ENCODE peak calls at places on chromosomes 7 and 10, in four cellular contexts. One of them, this sample, is unnamed.

GRCh38 chr7:50650057-50650664 is 85.0 kb upstream of the DDC start:
- DNase-seq in stimulated activated CD4-positive, alpha-beta T cell treated with anti-CD3 and anti-CD28 coated beads, Interleukin-12 subunit alpha, Interleukin-12 subunit beta, amount 100 ng/mL, for 4 hours: no peak
- DNase-seq in neural crest cell: no peak
- DNase-seq in epithelial cell of prostate: no peak
- DNase-seq in this sample: no peak

GRCh38 chr7:112802406-112802805 is 12.2 kb upstream of the TMEM168 start:
- DNase-seq in epithelial cell of prostate: no peak
- DNase-seq in stimulated activated CD4-positive, alpha-beta T cell treated with anti-CD3 and anti-CD28 coated beads, Interleukin-12 subunit alpha, Interleukin-12 subunit beta, amount 100 ng/mL, for 4 hours: no peak
- DNase-seq in neural crest cell: no peak
- DNase-seq in this sample: no peak

GRCh38 chr7:44313016-44313415 is 12.4 kb downstream of the CAMK2B start:
- DNase-seq in neural crest cell: peak; percentile 0
- DNase-seq in stimulated activated CD4-positive, alpha-beta T cell treated with anti-CD3 and anti-CD28 coated beads, Interleukin-12 subunit alpha, Interleukin-12 subunit beta, amount 100 ng/mL, for 4 hours: no peak
- DNase-seq in epithelial cell of prostate: no peak
- DNase-seq in this sample: no peak

GRCh38 chr7:95718556-95719410 is 53.6 kb upstream of the DYNC1I1 start:
- DNase-seq in stimulated activated CD4-positive, alpha-beta T cell treated with anti-CD3 and anti-CD28 coated beads, Interleukin-12 subunit alpha, Interleukin-12 subunit beta, amount 100 ng/mL, for 4 hours: no peak
- DNase-seq in neural crest cell: no peak
- DNase-seq in epithelial cell of prostate: no peak
- DNase-seq in this sample: peak; percentile 21

GRCh38 chr7:19690736-19691135 is 18.1 kb downstream of the POLR1F start:
- DNase-seq in neural crest cell: no peak
- DNase-seq in stimulated activated CD4-positive, alpha-beta T cell treated with anti-CD3 and anti-CD28 coated beads, Interleukin-12 subunit alpha, Interleukin-12 subunit beta, amount 100 ng/mL, for 4 hours: no peak
- DNase-seq in epithelial cell of prostate: no peak
- DNase-seq in this sample: no peak

GRCh38 chr10:14532473-14533251 is 201.9 kb upstream of the FRMD4A start:
- DNase-seq in stimulated activated CD4-positive, alpha-beta T cell treated with anti-CD3 and anti-CD28 coated beads, Interleukin-12 subunit alpha, Interleukin-12 subunit beta, amount 100 ng/mL, for 4 hours: no peak
- DNase-seq in neural crest cell: no peak
- DNase-seq in epithelial cell of prostate: no peak
- DNase-seq in this sample: no peak

GRCh38 chr10:77348711-77349110 is 288.9 kb downstream of the KCNMA1 start:
- DNase-seq in neural crest cell: no peak
- DNase-seq in epithelial cell of prostate: no peak
- DNase-seq in stimulated activated CD4-positive, alpha-beta T cell treated with anti-CD3 and anti-CD28 coated beads, Interleukin-12 subunit alpha, Interleukin-12 subunit beta, amount 100 ng/mL, for 4 hours: no peak
- DNase-seq in this sample: peak; percentile 37

GRCh38 chr10:57959318-57960003 is 308.2 kb downstream of the IPMK start:
- DNase-seq in stimulated activated CD4-positive, alpha-beta T cell treated with anti-CD3 and anti-CD28 coated beads, Interleukin-12 subunit alpha, Interleukin-12 subunit beta, amount 100 ng/mL, for 4 hours: no peak
- DNase-seq in neural crest cell: no peak
- DNase-seq in epithelial cell of prostate: no peak
- DNase-seq in this sample: no peak

GRCh38 chr10:110456046-110456445 is 41.7 kb upstream of the DUSP5 start:
- DNase-seq in stimulated activated CD4-positive, alpha-beta T cell treated with anti-CD3 and anti-CD28 coated beads, Interleukin-12 subunit alpha, Interleukin-12 subunit beta, amount 100 ng/mL, for 4 hours: no peak
- DNase-seq in neural crest cell: no peak
- DNase-seq in epithelial cell of prostate: no peak
- DNase-seq in this sample: no peak

GRCh38 chr10:4120454-4120853 is 335.4 kb upstream of the KLF6 start:
- DNase-seq in epithelial cell of prostate: no peak
- DNase-seq in neural crest cell: no peak
- DNase-seq in stimulated activated CD4-positive, alpha-beta T cell treated with anti-CD3 and anti-CD28 coated beads, Interleukin-12 subunit alpha, Interleukin-12 subunit beta, amount 100 ng/mL, for 4 hours: no peak
- DNase-seq in this sample: no peak

GRCh38 chr7:116164552-116164951 is 45.8 kb upstream of the TES start:
- DNase-seq in epithelial cell of prostate: no peak
- DNase-seq in stimulated activated CD4-positive, alpha-beta T cell treated with anti-CD3 and anti-CD28 coated beads, Interleukin-12 subunit alpha, Interleukin-12 subunit beta, amount 100 ng/mL, for 4 hours: no peak
- DNase-seq in neural crest cell: no peak
- DNase-seq in this sample: peak; percentile 66

This sample was measured in AG10803.